ENCODE peak calls at places on chromosomes 2 and 18, in four cellular contexts. P, V, W and O are unnamed samples.

GRCh38 chr2:44894058-44894457 is 47.4 kb upstream of the SIX3 start:
- DNase-seq in P (no peak), V (no peak), W (no peak), O (no peak)

GRCh38 chr18:70649683-70650082 is 360.8 kb downstream of the SOCS6 start:
- DNase-seq in P (no peak), V (no peak), W (no peak), O (no peak)

GRCh38 chr2:118190365-118190916 is 102.2 kb downstream of the INSIG2 start:
- DNase-seq in P (no peak), V (no peak), W (no peak), O (no peak)

GRCh38 chr2:237253046-237253723 is 160.8 kb downstream of the COL6A3 start:
- DNase-seq in P (no peak), V (no peak), W (no peak), O (no peak)

GRCh38 chr2:17273066-17273465 is 245.2 kb downstream of the RAD51AP2 start:
- DNase-seq in P (no peak), V (no peak), W (no peak), O (no peak)

GRCh38 chr2:164710252-164710633 is 89.0 kb upstream of the GRB14 start:
- DNase-seq in P (no peak), V (no peak), W (no peak), O (no peak)

GRCh38 chr2:133484106-133484505 is 84.2 kb downstream of the NCKAP5 start:
- DNase-seq in P (no peak), V (no peak), W (no peak), O (no peak)

GRCh38 chr2:28052691-28053090 is 162.2 kb downstream of the BABAM2 start:
- DNase-seq in P (no peak), V (no peak), W (no peak), O (no peak)

GRCh38 chr2:43724728-43725526 is 48.7 kb upstream of the C1GALT1C1L start:
- DNase-seq in P (no peak), V (no peak), W (no peak), O (no peak)

GRCh38 chr2:39870871-39871270 is 91.8 kb upstream of the THUMPD2 start:
- DNase-seq in P (no peak), V (no peak), W (no peak), O (no peak)

GRCh38 chr2:9179572-9180201 is 26.9 kb upstream of the ASAP2 start:
- DNase-seq in P (no peak), V (no peak), W (peak; percentile 69), O (no peak)

GRCh38 chr2:75100691-75101236 is 98.6 kb downstream of the TACR1 start:
- DNase-seq in P (no peak), V (no peak), W (no peak), O (no peak)

DNA sequence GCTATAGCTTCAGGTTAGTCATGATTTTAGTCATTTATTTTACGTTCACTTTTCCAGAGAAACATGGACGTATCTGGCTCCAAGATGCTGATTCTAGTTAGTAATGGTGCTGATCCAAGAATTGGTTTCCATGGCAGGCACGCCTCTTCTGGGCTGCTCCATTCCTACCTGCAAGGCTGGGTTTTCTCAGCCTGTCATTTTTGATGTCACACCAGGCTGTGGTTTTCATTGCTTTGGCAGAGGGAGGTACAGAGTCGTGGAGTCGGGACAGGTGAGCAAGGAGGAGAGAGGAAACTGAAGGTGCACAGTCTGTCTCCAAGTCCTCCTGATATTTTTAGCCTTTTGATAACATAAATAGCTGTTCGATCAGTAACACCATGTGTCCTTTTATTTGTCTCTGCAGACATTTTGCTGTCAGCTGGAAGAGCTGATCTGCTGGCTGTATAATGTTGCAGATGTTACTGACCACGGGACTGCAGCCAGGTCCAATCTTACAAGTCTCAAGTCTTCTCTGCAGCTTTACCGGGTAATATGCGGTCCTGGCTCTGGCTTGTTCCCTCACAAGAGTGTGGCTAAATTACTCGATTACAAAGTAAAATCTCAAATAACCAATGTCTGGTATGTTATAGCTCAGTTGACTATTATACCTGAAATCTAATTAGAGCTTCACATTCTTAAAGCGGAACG is 17.8 kb downstream of the CEP68 start:
- DNase-seq in P (no peak), V (no peak), W (no peak), O (no peak)
- H3K27ac ChIP-seq in P (peak overlapping the region; percentile 54), V (no peak overlapping the region), W (no peak overlapping the region), O (no peak overlapping the region)

DNA sequence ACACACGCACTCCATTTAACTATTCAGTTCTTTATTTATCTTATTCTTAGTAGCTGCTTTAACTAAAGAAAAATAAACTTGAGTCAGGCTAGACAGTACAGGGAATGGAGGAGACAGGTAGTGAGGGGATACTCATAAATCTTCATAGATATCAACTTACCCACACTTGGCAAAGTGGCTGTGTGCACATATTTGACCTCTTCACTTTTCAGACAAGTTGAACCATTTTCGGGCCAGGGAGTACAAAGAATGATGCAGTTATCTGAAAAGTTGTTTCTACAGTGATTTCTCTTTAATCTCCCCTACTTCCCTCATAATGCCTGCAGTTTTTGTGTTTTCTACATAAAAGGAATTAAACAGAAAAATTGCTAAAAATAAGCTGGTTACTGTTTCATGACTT is 307.5 kb downstream of the GULP1 start:
- DNase-seq in P (no peak), V (no peak), W (no peak), O (no peak)
- H3K27ac ChIP-seq in P (no peak overlapping the region), V (no peak overlapping the region), W (peak overlapping the region; percentile 67), O (no peak overlapping the region)

GRCh38 chr2:66270247-66270646 is 164.7 kb upstream of the MEIS1 start:
- DNase-seq in P (no peak), V (no peak), W (no peak), O (peak; percentile 39)
- H3K27ac ChIP-seq in P (no peak overlapping the region), V (no peak overlapping the region), W (no peak overlapping the region), O (no peak overlapping the region)

GRCh38 chr18:79683626-79684282 is 4.2 kb downstream of the CTDP1 start:
- DNase-seq in P (no peak), V (no peak), W (no peak), O (no peak)

GRCh38 chr18:79680891-79681339 is 1.3 kb downstream of the CTDP1 start:
- DNase-seq in P (no peak), V (no peak), W (no peak), O (no peak)

GRCh38 chr18:79681484-79682387 is 2.1 kb downstream of the CTDP1 start:
- DNase-seq in P (no peak), V (peak; percentile 69), W (no peak), O (no peak)

GRCh38 chr18:79682896-79683625 is 3.5 kb downstream of the CTDP1 start:
- DNase-seq in P (no peak), V (no peak), W (no peak), O (no peak)

GRCh38 chr18:79682481-79682880 is 2.9 kb downstream of the CTDP1 start:
- DNase-seq in P (no peak), V (no peak), W (no peak), O (no peak)
- H3K27ac ChIP-seq in P (no peak overlapping the region), V (no peak overlapping the region), W (no peak overlapping the region), O (no peak overlapping the region)

DNA sequence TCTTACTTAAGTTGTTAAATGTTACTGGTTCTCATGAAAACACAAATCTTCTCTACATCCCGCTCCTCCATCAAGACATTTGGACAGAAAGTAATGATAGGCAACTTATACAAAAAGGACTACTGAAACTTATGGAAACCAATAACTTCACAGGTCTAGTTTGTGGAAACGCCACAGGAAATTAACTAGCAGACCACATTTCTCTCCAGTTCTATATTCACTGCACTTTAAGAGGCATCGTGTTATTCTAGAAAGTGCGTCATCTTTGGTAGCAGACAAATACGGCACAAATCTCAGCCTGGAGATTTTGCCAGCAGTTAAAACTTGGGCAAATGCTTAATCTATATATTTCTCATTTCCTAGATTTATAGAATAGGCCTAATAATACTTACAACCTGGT is 164.3 kb downstream of the EPHA4 start:
- DNase-seq in P (no peak), V (no peak), W (no peak), O (no peak)
- H3K27ac ChIP-seq in P (no peak overlapping the region), V (no peak overlapping the region), W (no peak overlapping the region), O (no peak overlapping the region)

GRCh38 chr2:88827821-88828220 is 136.3 kb downstream of the RPIA start:
- DNase-seq in P (no peak), V (no peak), W (no peak), O (no peak)
- H3K27ac ChIP-seq in P (no peak overlapping the region), V (no peak overlapping the region), W (no peak overlapping the region), O (no peak overlapping the region)

GRCh38 chr2:100052645-100053044 is 89.7 kb downstream of the AFF3 start:
- DNase-seq in P (no peak), V (no peak), W (no peak), O (no peak)

GRCh38 chr2:100053087-100053486 is 89.3 kb downstream of the AFF3 start:
- DNase-seq in P (no peak), V (no peak), W (no peak), O (no peak)

GRCh38 chr2:100056478-100056877 is 85.9 kb downstream of the AFF3 start:
- DNase-seq in P (no peak), V (no peak), W (no peak), O (no peak)

GRCh38 chr2:100053499-100053898 is 88.9 kb downstream of the AFF3 start:
- DNase-seq in P (no peak), V (no peak), W (no peak), O (no peak)

GRCh38 chr2:100054426-100054825 is 88.0 kb downstream of the AFF3 start:
- DNase-seq in P (no peak), V (no peak), W (no peak), O (no peak)
- H3K27ac ChIP-seq in P (no peak overlapping the region), V (no peak overlapping the region), W (no peak overlapping the region), O (no peak overlapping the region)

DNA sequence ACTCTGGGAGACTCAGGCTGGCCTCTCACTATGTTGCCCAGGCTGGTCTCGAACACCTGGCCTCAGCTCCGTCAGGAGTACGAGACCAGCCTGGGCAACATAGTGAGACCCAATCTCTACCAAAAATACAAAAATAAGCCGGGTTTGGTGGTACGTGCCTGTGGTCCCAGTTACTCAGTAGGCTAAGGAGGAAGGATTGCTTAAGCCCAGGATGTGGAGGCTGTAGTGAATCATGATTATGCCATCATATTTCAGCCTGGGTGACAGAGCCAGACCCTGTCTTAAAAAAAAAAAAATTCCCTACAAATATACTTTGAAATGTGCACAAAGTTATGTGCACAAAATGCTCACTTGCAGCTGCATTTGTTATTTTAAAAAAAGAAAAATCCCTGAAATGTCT is 26.3 kb upstream of the AGAP1 start:
- DNase-seq in P (no peak), V (no peak), W (no peak), O (no peak)
- H3K27ac ChIP-seq in P (no peak overlapping the region), V (no peak overlapping the region), W (no peak overlapping the region), O (no peak overlapping the region)

GRCh38 chr2:69717902-69718301 is 24.0 kb upstream of the ANXA4 start:
- DNase-seq in P (no peak), V (no peak), W (no peak), O (no peak)
- H3K27ac ChIP-seq in P (no peak overlapping the region), V (no peak overlapping the region), W (no peak overlapping the region), O (no peak overlapping the region)